ENCODE peak calls at places on chromosome 3, in nine cellular contexts. S is NCI-H2171 treated with DMSO at 0.1 percent for 48 hours, U is renal cortical epithelial cell, I is EH, Z is NCI-H460, Y is NCI-H1694, F is mesothelial cell of epicardium, K is neuronal stem cell, M is lower lobe of right lung. J is an unnamed sample.

GRCh38 chr3:160641675-160642330 is 35.2 kb upstream of the ARL14 start:
- DNase-seq in S (no peak), U (peak), I (peak), Z (no peak), Y (no peak), F (no peak), K (no peak), M (no peak), J (peak)

GRCh38 chr3:142033292-142033691 is 116.1 kb downstream of the TFDP2 start:
- DNase-seq in S (no peak), U (no peak), I (no peak), Z (no peak), Y (no peak), F (no peak), K (no peak), M (no peak), J (no peak)

GRCh38 chr3:23807161-23808015 is 1.6 kb downstream of the UBE2E1 start:
- DNase-seq in S (peak), U (peak), I (peak), Z (no peak), Y (no peak), F (no peak), K (no peak), M (no peak), J (peak)

GRCh38 chr3:30655187-30655812 is 48.9 kb downstream of the TGFBR2 start:
- DNase-seq in S (no peak), U (no peak), I (peak), Z (no peak), Y (no peak), F (no peak), K (no peak), M (no peak), J (peak)

GRCh38 chr3:109640146-109640652 is 302.9 kb upstream of the DPPA4 start:
- DNase-seq in S (no peak), U (no peak), I (no peak), Z (no peak), Y (no peak), F (no peak), K (no peak), M (no peak), J (peak)

GRCh38 chr3:63585927-63586326 is 66.5 kb upstream of the SNTN start:
- DNase-seq in S (peak), U (no peak), I (no peak), Z (no peak), Y (no peak), F (no peak), K (no peak), M (no peak), J (no peak)

GRCh38 chr3:108171095-108171494 is 51.1 kb downstream of the IFT57 start:
- DNase-seq in S (no peak), U (no peak), I (no peak), Z (no peak), Y (no peak), F (no peak), K (no peak), M (no peak), J (no peak)

GRCh38 chr3:101900316-101900715 is 51.0 kb downstream of the NFKBIZ start:
- DNase-seq in S (no peak), U (peak), I (no peak), Z (no peak), Y (no peak), F (no peak), K (no peak), M (no peak), J (no peak)

GRCh38 chr3:28171962-28172361 is 69.5 kb upstream of the CMC1 start:
- DNase-seq in S (no peak), U (no peak), I (no peak), Z (no peak), Y (no peak), F (no peak), K (peak), M (no peak), J (no peak)

GRCh38 chr3:168312991-168313390 is 217.3 kb upstream of the GOLIM4 start:
- DNase-seq in S (no peak), U (no peak), I (no peak), Z (no peak), Y (no peak), F (no peak), K (no peak), M (no peak), J (no peak)

GRCh38 chr3:170322501-170323328 is 34.8 kb upstream of the SKIL start:
- DNase-seq in S (no peak), U (peak), I (no peak), Z (no peak), Y (no peak), F (no peak), K (no peak), M (no peak), J (no peak)

GRCh38 chr3:115245437-115245836 is 98.3 kb upstream of the ZBTB20 start:
- DNase-seq in S (no peak), U (peak), I (peak), Z (peak), Y (no peak), F (no peak), K (no peak), M (no peak), J (peak)

J was measured in astrocyte.